ENCODE peak calls at places on chromosomes 16 and 17, in nine cellular contexts. A, D, H, W, J, B, O, C and Z are unnamed samples.

GRCh38 chr17:27805520-27806146 is 5.3 kb upstream of the NOS2 start:
- DNase-seq in A (peak), D (peak), H (peak), B (peak), W (peak), C (peak), J (peak), O (peak), Z (peak)

GRCh38 chr17:73196500-73196899 is 3.6 kb downstream of the COG1 start:
- DNase-seq in D (no peak), A (no peak), O (no peak), H (no peak), B (peak), C (no peak), J (no peak), W (no peak), Z (no peak)

GRCh38 chr17:81551458-81552243 is 502 bp downstream of the FAAP100 start:
- DNase-seq in H (no peak), C (peak), J (no peak), D (no peak), A (no peak), O (no peak), B (peak), W (no peak), Z (peak)

GRCh38 chr17:75501378-75502071 is 13.8 kb downstream of the CASKIN2 start:
- DNase-seq in B (peak), A (peak), D (no peak), H (no peak), W (peak), C (no peak), J (no peak), O (no peak), Z (no peak)

GRCh38 chr17:35847006-35847405 is 21.7 kb downstream of the HEATR9 start:
- DNase-seq in H (no peak), A (no peak), C (no peak), D (no peak), B (no peak), W (peak), O (no peak), J (no peak), Z (no peak)

GRCh38 chr17:81794509-81794908 is 9.4 kb upstream of the GCGR start:
- DNase-seq in A (no peak), D (no peak), O (no peak), C (peak), W (no peak), J (no peak), H (no peak), B (peak), Z (no peak)

GRCh38 chr17:60601443-60602384 is 1.7 kb downstream of the PPM1D start:
- DNase-seq in W (peak), H (no peak), D (peak), J (no peak), B (no peak), O (peak), A (peak), C (peak), Z (peak)

GRCh38 chr17:67221062-67221998 is 23.7 kb downstream of the HELZ start:
- DNase-seq in A (peak), J (no peak), C (no peak), H (no peak), D (no peak), B (no peak), O (peak), W (peak), Z (peak)

GRCh38 chr17:2040942-2041560 is 771 bp upstream of the OVCA2 start:
- DNase-seq in B (peak), D (no peak), A (no peak), C (no peak), O (no peak), J (no peak), W (no peak), H (no peak), Z (no peak)

GRCh38 chr17:39094607-39095308 is 56.7 kb downstream of the PLXDC1 start:
- DNase-seq in B (no peak), H (no peak), C (no peak), O (peak), A (no peak), W (no peak), D (no peak), J (peak), Z (no peak)

GRCh38 chr17:78817123-78817522 is 23.5 kb downstream of the USP36 start:
- DNase-seq in A (no peak), H (no peak), C (no peak), W (no peak), B (peak), J (peak), O (peak), D (no peak), Z (no peak)

GRCh38 chr17:79027274-79027924 is 3.4 kb downstream of the C1QTNF1 start:
- DNase-seq in A (no peak), W (no peak), O (no peak), J (no peak), B (no peak), H (no peak), C (no peak), D (peak), Z (peak)

GRCh38 chr17:8921147-8921546 is 44.4 kb downstream of the PIK3R5 start:
- DNase-seq in C (no peak), J (no peak), A (no peak), W (no peak), H (no peak), O (no peak), D (no peak), B (no peak), Z (no peak)

GRCh38 chr16:83847371-83848225 is 39.8 kb downstream of the HSBP1 start:
- DNase-seq in J (no peak), C (no peak), W (no peak), B (no peak), H (no peak), D (no peak), O (no peak), A (no peak), Z (no peak)

GRCh38 chr16:359067-359763 is 6.7 kb upstream of the AXIN1 start:
- DNase-seq in O (no peak), J (no peak), B (peak), H (no peak), D (no peak), C (no peak), W (no peak), A (no peak), Z (no peak)

GRCh38 chr17:78058001-78058400 is 70.6 kb downstream of the TMC6 start:
- DNase-seq in D (no peak), C (no peak), A (no peak), W (no peak), J (no peak), B (no peak), H (no peak), O (no peak), Z (no peak)

GRCh38 chr17:16477255-16477654 is 14.7 kb downstream of the LRRC75A start:
- DNase-seq in W (no peak), C (no peak), J (no peak), D (peak), O (no peak), B (no peak), A (no peak), H (no peak), Z (peak)

GRCh38 chr16:50274771-50275415 is 8.5 kb downstream of the ADCY7 start:
- DNase-seq in H (no peak), D (no peak), C (no peak), W (no peak), O (no peak), A (no peak), J (no peak), B (peak), Z (no peak)

GRCh38 chr16:83187404-83187803 is 560.6 kb downstream of the CDH13 start:
- DNase-seq in J (no peak), A (no peak), H (no peak), W (no peak), B (no peak), O (no peak), D (no peak), C (no peak), Z (peak)

GRCh38 chr16:21628772-21629171 is 23.6 kb downstream of the IGSF6 start:
- DNase-seq in H (no peak), C (no peak), W (no peak), O (no peak), J (no peak), D (no peak), B (no peak), A (no peak), Z (peak)

GRCh38 chr16:66585477-66586239 is 6.4 kb downstream of the CMTM2 start:
- DNase-seq in D (no peak), H (no peak), A (no peak), J (no peak), B (no peak), O (no peak), W (peak), C (no peak), Z (no peak)

GRCh38 chr17:63523256-63523869 is at the start of gene KCNH6:
- DNase-seq in C (no peak), A (no peak), W (no peak), H (no peak), J (no peak), B (no peak), O (no peak), D (no peak), Z (no peak)